ENCODE peak calls at places on chromosome 21, in seven cellular contexts. X is activated effector memory CD4-positive, alpha-beta T cell treated with anti-CD3 and anti-CD28 coated beads, Interleukin-2, amount 50 U/mL, for 16 hours; Z is NCI-H1092 treated with DMSO at 0.1 percent for 48 hours; V is heart left ventricle; D is Peyer's patch; P is psoas muscle; J is stimulated activated CD4-positive, alpha-beta T cell treated with anti-CD3 and anti-CD28 coated beads, Interleukin-4, amount 100 ng/mL, for 24 hours. N is an unnamed sample.

GRCh38 chr21:33059319-33059894 is 10.5 kb upstream of the OLIG1 start:
- DNase-seq in J (no peak), P (no peak), V (no peak), D (no peak), Z (no peak), X (no peak), N (peak; percentile 45)

GRCh38 chr21:41827951-41828883 is 50.9 kb downstream of the PRDM15 start:
- DNase-seq in X (no peak), V (peak; percentile 40), D (no peak), J (no peak), Z (no peak), P (no peak), N (no peak)

GRCh38 chr21:46503922-46504539 is 45.3 kb downstream of the DIP2A start:
- DNase-seq in P (no peak), X (no peak), D (no peak), Z (no peak), V (no peak), J (no peak), N (no peak)

GRCh38 chr21:37878946-37879660 is 37.2 kb downstream of the KCNJ6 start:
- DNase-seq in X (no peak), J (no peak), D (no peak), P (no peak), V (no peak), Z (no peak), N (no peak)

GRCh38 chr21:31203371-31204054 is 140.5 kb downstream of the TIAM1 start:
- DNase-seq in X (no peak), Z (no peak), J (no peak), D (no peak), V (no peak), P (no peak), N (no peak)

GRCh38 chr21:39429445-39429844 is 16.1 kb downstream of the LCA5L start:
- DNase-seq in X (no peak), D (no peak), J (no peak), V (no peak), P (no peak), Z (no peak), N (no peak)

GRCh38 chr21:32321480-32321879 is 22.8 kb downstream of the MRAP start:
- DNase-seq in V (no peak), J (no peak), P (no peak), D (no peak), Z (no peak), X (peak; percentile 16), N (no peak)

GRCh38 chr21:35075546-35075945 is 26.4 kb upstream of the RUNX1 start:
- DNase-seq in Z (no peak), P (peak; percentile 39), V (no peak), J (no peak), D (no peak), X (no peak), N (no peak)

GRCh38 chr21:44407493-44407892 is 47.8 kb upstream of the LRRC3 start:
- DNase-seq in D (peak; percentile 11), J (peak; percentile 61), Z (no peak), X (peak; percentile 71), P (no peak), V (no peak), N (no peak)

GRCh38 chr21:44083631-44084291 is 23.4 kb upstream of the PWP2 start:
- DNase-seq in Z (no peak), X (peak; percentile 81), V (no peak), J (peak; percentile 62), D (peak; percentile 62), P (no peak), N (no peak)

GRCh38 chr21:33325222-33326067 is 675 bp downstream of the IFNAR1 start:
- DNase-seq in X (peak; percentile 91), D (peak; percentile 72), J (peak; percentile 76), Z (peak; percentile 69), V (peak; percentile 85), P (peak; percentile 68), N (peak; percentile 87)

GRCh38 chr21:33938381-33938780 is 22.8 kb upstream of the ATP5PO start:
- DNase-seq in P (no peak), V (no peak), X (no peak), Z (no peak), D (no peak), J (no peak), N (no peak)

GRCh38 chr21:45266518-45267389 is 20.9 kb downstream of the POFUT2 start:
- DNase-seq in Z (no peak), D (peak; percentile 16), V (no peak), J (peak; percentile 44), P (no peak), X (peak; percentile 74), N (peak; percentile 35)

GRCh38 chr21:42025392-42026071 is 15.4 kb upstream of the ZBTB21 start:
- DNase-seq in P (no peak), Z (no peak), D (no peak), J (no peak), V (no peak), X (no peak), N (no peak)

GRCh38 chr21:32548978-32549377 is 36.3 kb downstream of the TCP10L start:
- DNase-seq in X (no peak), J (no peak), P (no peak), V (no peak), Z (no peak), D (no peak), N (no peak)

GRCh38 chr21:36835383-36835795 is 131.1 kb downstream of the HLCS start:
- DNase-seq in P (peak; percentile 63), D (no peak), V (no peak), Z (no peak), J (no peak), X (no peak), N (no peak)

N was measured in Right ventricle myocardium superior.